ENCODE peak calls at places on chromosomes 16 and 17, in four cellular contexts. F is testis, L is IMR-90, W is SK-N-SH. O is an unnamed sample.

GRCh38 chr16:56102159-56102798 is 89.0 kb upstream of the GNAO1 start:
- DNase-seq in F (peak), L (no peak), W (peak), O (no peak)

GRCh38 chr17:32489320-32490100 is 2.7 kb downstream of the CDK5R1 start:
- DNase-seq in F (no peak), L (no peak), W (no peak), O (no peak)

GRCh38 chr16:22685162-22685830 is 128.7 kb upstream of the HS3ST2 start:
- DNase-seq in F (peak), L (no peak), W (no peak), O (no peak)

GRCh38 chr16:11440657-11441012 is 95.4 kb downstream of the RMI2 start:
- DNase-seq in F (no peak), L (no peak), W (no peak), O (no peak)

GRCh38 chr16:19429271-19429670 is 11.6 kb downstream of the TMC5 start:
- DNase-seq in F (no peak), L (no peak), W (no peak), O (no peak)

GRCh38 chr17:41864498-41864836 is 756 bp downstream of the KLHL11 start:
- DNase-seq in F (peak), L (no peak), W (no peak), O (no peak)

GRCh38 chr17:34171245-34171818 is 83.8 kb upstream of the CCL2 start:
- DNase-seq in F (peak), L (peak), W (peak), O (peak)

GRCh38 chr17:39624313-39624712 is 2.4 kb upstream of the PPP1R1B start:
- DNase-seq in F (no peak), L (no peak), W (no peak), O (no peak)

GRCh38 chr17:77457572-77458201 is 316.9 kb downstream of the SEC14L1 start:
- DNase-seq in F (no peak), L (no peak), W (no peak), O (no peak)

GRCh38 chr16:86059253-86060171 is 160.6 kb downstream of the IRF8 start:
- DNase-seq in F (peak), L (peak), W (no peak), O (no peak)

GRCh38 chr17:76382305-76382802 is 2.1 kb upstream of the SPHK1 start:
- DNase-seq in F (no peak), L (peak), W (peak), O (no peak)

GRCh38 chr17:76383645-76384221 is 676 bp upstream of the SPHK1 start:
- DNase-seq in F (no peak), L (peak), W (peak), O (no peak)

GRCh38 chr17:76379646-76380376 is 4.6 kb upstream of the SPHK1 start:
- DNase-seq in F (no peak), L (no peak), W (peak), O (no peak)

GRCh38 chr17:76382803-76383644 is 1.4 kb upstream of the SPHK1 start:
- DNase-seq in F (no peak), L (peak), W (peak), O (no peak)

GRCh38 chr17:76381633-76382304 is 2.6 kb upstream of the SPHK1 start:
- DNase-seq in F (no peak), L (peak), W (peak), O (no peak)
- H3K4me3 ChIP-seq in F (no peak), L (no peak), W (no peak), O (peak)

GRCh38 chr16:675884-676564 is 553 bp downstream of the RHBDL1 start:
- DNase-seq in F (no peak), L (no peak), W (no peak), O (no peak)
- TF ChIP-seq CTCF in F (no peak), L (no peak), W (no peak), O (no peak)

GRCh38 chr17:80035937-80036714 is at the start of gene CCDC40:
- DNase-seq in F (peak), L (peak), W (peak), O (no peak)

GRCh38 chr17:80035687-80035936 is at the start of gene TBC1D16:
- DNase-seq in F (no peak), L (no peak), W (no peak), O (no peak)

GRCh38 chr17:80034654-80034976 is 1.1 kb downstream of the TBC1D16 start:
- DNase-seq in F (no peak), L (no peak), W (no peak), O (no peak)

GRCh38 chr17:80034977-80035686 is 540 bp downstream of the TBC1D16 start:
- DNase-seq in F (no peak), L (peak), W (no peak), O (no peak)

GRCh38 chr17:80036715-80037477 is 454 bp downstream of the CCDC40 start:
- DNase-seq in F (peak), L (no peak), W (peak), O (no peak)
- H3K4me3 ChIP-seq in F (peak), L (peak), W (peak), O (peak)

DNA sequence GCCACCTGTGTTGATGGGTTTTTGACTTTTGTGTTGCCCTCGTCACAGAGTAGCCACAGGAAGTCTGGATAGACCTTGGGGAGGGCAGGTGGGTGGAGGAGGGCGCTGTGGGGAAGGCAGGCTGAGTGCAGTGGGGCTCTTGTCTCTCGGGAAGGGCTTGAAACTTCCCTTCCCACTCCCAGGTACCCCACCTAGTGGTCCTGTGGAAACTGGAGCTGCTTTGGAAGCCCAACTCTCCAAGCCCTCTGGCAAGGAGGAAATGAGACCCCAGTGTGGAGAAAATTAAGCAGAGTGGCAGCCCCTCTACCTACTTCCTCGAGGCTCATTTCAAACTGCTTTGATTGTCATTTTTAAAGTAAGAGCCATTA is 9.2 kb downstream of the CA5A start:
- DNase-seq in F (no peak), L (no peak), W (no peak), O (no peak)
- TF ChIP-seq CTCF in F (no peak), L (no peak), W (no peak), O (no peak)

GRCh38 chr16:789451-789850 is 1.0 kb downstream of the CHTF18 start:
- DNase-seq in F (no peak), L (no peak), W (no peak), O (no peak)
- H3K4me3 ChIP-seq in F (no peak), L (no peak), W (peak), O (peak)

DNA sequence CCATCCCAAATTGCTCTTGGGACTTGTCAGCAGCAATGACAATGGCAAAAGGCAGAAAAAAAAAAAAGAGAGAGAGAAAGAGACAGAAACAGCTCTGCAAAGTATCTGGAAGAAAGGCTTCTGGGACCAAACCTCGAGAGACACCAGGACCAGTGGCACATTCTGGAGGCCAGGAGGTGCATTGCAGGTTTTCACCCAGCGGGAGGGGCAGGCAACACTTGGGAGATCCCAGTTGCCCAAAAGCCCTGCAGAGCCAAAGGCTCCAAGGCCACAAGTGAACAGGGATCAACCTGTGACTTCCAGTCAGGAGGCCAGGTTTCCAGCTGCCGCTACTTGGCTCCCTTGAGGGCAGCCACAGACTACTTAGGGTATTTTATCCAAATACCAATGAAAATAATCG is 110.8 kb upstream of the CDH5 start:
- DNase-seq in F (no peak), L (no peak), W (no peak), O (no peak)
- TF ChIP-seq CTCF in F (no peak), L (no peak), W (no peak), O (no peak)